ENCODE peak calls at places on chromosomes 16 and 17, in four cellular contexts. T, Y, S and C are unnamed samples.

GRCh38 chr17:66841744-66842143 is 6.8 kb downstream of the CACNG5 start:
- DNase-seq in T (no peak), Y (no peak), S (no peak), C (no peak)

GRCh38 chr16:68490829-68491575 is 42.7 kb upstream of the SMPD3 start:
- DNase-seq in T (peak), Y (no peak), S (no peak), C (no peak)

GRCh38 chr16:50559342-50559741 is 11.1 kb downstream of the NKD1 start:
- DNase-seq in T (no peak), Y (no peak), S (no peak), C (no peak)

GRCh38 chr16:50254072-50254471 is 12.3 kb upstream of the ADCY7 start:
- DNase-seq in T (no peak), Y (no peak), S (no peak), C (no peak)

GRCh38 chr17:38559025-38559879 is 46.5 kb downstream of the SRCIN1 start:
- DNase-seq in T (peak), Y (peak), S (peak), C (peak)

GRCh38 chr16:53968454-53968853 is 264.5 kb downstream of the FTO start:
- DNase-seq in T (peak), Y (no peak), S (no peak), C (no peak)

GRCh38 chr16:87968541-87968940 is 17.3 kb downstream of the BANP start:
- DNase-seq in T (no peak), Y (no peak), S (no peak), C (no peak)

GRCh38 chr16:66988197-66988788 is at the start of gene CES4A:
- DNase-seq in T (peak), Y (no peak), S (no peak), C (no peak)

GRCh38 chr17:61284174-61284573 is 115.5 kb upstream of the TBX2 start:
- DNase-seq in T (peak), Y (no peak), S (no peak), C (no peak)

GRCh38 chr17:15464211-15464610 is 3.2 kb downstream of the CDRT4 start:
- DNase-seq in T (no peak), Y (no peak), S (no peak), C (no peak)

GRCh38 chr17:35169964-35170363 is 22.3 kb downstream of the UNC45B start:
- DNase-seq in T (no peak), Y (no peak), S (no peak), C (no peak)

GRCh38 chr17:63984651-63985386 is 12.1 kb upstream of the SCN4A start:
- DNase-seq in T (peak), Y (peak), S (peak), C (no peak)

GRCh38 chr17:65312718-65313382 is 175.7 kb downstream of the RGS9 start:
- DNase-seq in T (no peak), Y (no peak), S (no peak), C (no peak)

GRCh38 chr17:78381601-78382168 is 3.2 kb downstream of the PGS1 start:
- DNase-seq in T (no peak), Y (no peak), S (no peak), C (no peak)

GRCh38 chr16:46859719-46860152 is 24.4 kb upstream of the GPT2 start:
- DNase-seq in T (peak), Y (no peak), S (peak), C (no peak)

GRCh38 chr17:10247806-10248334 is 49.5 kb upstream of the GAS7 start:
- DNase-seq in T (no peak), Y (no peak), S (no peak), C (no peak)

GRCh38 chr17:74262601-74263000 is 11.4 kb upstream of the DNAI2 start:
- DNase-seq in T (no peak), Y (no peak), S (no peak), C (no peak)

GRCh38 chr16:1470543-1471251 is 4.1 kb downstream of the CLCN7 start:
- DNase-seq in T (peak), Y (no peak), S (no peak), C (peak)

GRCh38 chr16:30609002-30609927 is 924 bp downstream of the ZNF689 start:
- DNase-seq in T (peak), Y (peak), S (peak), C (peak)

GRCh38 chr17:1945621-1946020 is 79.5 kb downstream of the RTN4RL1 start:
- DNase-seq in T (no peak), Y (no peak), S (no peak), C (no peak)

GRCh38 chr17:48542956-48543853 is 1.7 kb downstream of the HOXB2 start:
- DNase-seq in T (peak), Y (no peak), S (peak), C (peak)

GRCh38 chr17:72134560-72135399 is 14.0 kb downstream of the SOX9 start:
- DNase-seq in T (no peak), Y (no peak), S (no peak), C (no peak)

GRCh38 chr16:14117051-14117450 is 45.9 kb downstream of the MRTFB start:
- DNase-seq in T (no peak), Y (no peak), S (no peak), C (no peak)

GRCh38 chr17:78378225-78379133 is at the start of gene PGS1:
- DNase-seq in T (peak), Y (peak), S (peak), C (peak)

GRCh38 chr16:24673155-24673554 is 56.3 kb upstream of the TNRC6A start:
- DNase-seq in T (no peak), Y (no peak), S (no peak), C (no peak)

GRCh38 chr16:74107795-74108610 is 188.6 kb upstream of the PSMD7 start:
- DNase-seq in T (no peak), Y (no peak), S (peak), C (no peak)

GRCh38 chr16:72635694-72636093 is 412.2 kb downstream of the ZFHX3 start:
- DNase-seq in T (no peak), Y (no peak), S (no peak), C (no peak)

GRCh38 chr16:89412811-89413210 is 77.5 kb downstream of the ANKRD11 start:
- DNase-seq in T (peak), Y (no peak), S (no peak), C (no peak)

GRCh38 chr17:40179923-40180659 is 2.8 kb downstream of the RAPGEFL1 start:
- DNase-seq in T (peak), Y (no peak), S (no peak), C (no peak)